ENCODE peak calls at places on chromosomes 4 and X, in five cellular contexts. One of them, this sample, is unnamed.

GRCh38 chr4:93960450-93960849 is 131.9 kb downstream of the ATOH1 start:
- DNase-seq in stimulated activated CD8-positive, alpha-beta memory T cell treated with anti-CD3 and anti-CD28 coated beads, Interleukin-4, amount 100 ng/mL, for 24 hours: no peak
- DNase-seq in A172: no peak
- DNase-seq in NCI-H1105: no peak
- DNase-seq in pons: no peak
- DNase-seq in this sample: no peak

GRCh38 chr4:69831646-69832325 is 28.2 kb downstream of the SULT1E1 start:
- DNase-seq in A172: no peak
- DNase-seq in stimulated activated CD8-positive, alpha-beta memory T cell treated with anti-CD3 and anti-CD28 coated beads, Interleukin-4, amount 100 ng/mL, for 24 hours: no peak
- DNase-seq in NCI-H1105: no peak
- DNase-seq in pons: peak
- DNase-seq in this sample: no peak

GRCh38 chr4:105088110-105088879 is 58.4 kb upstream of the TET2 start:
- DNase-seq in stimulated activated CD8-positive, alpha-beta memory T cell treated with anti-CD3 and anti-CD28 coated beads, Interleukin-4, amount 100 ng/mL, for 24 hours: no peak
- DNase-seq in pons: peak
- DNase-seq in A172: peak
- DNase-seq in NCI-H1105: no peak
- DNase-seq in this sample: no peak

GRCh38 chrX:7330971-7331746 is 183.2 kb upstream of the PUDP start:
- DNase-seq in NCI-H1105: no peak
- DNase-seq in pons: no peak
- DNase-seq in A172: peak
- DNase-seq in stimulated activated CD8-positive, alpha-beta memory T cell treated with anti-CD3 and anti-CD28 coated beads, Interleukin-4, amount 100 ng/mL, for 24 hours: no peak
- DNase-seq in this sample: no peak

GRCh38 chr4:15931451-15932210 is 6.9 kb downstream of the FGFBP1 start:
- DNase-seq in NCI-H1105: no peak
- DNase-seq in pons: no peak
- DNase-seq in A172: no peak
- DNase-seq in stimulated activated CD8-positive, alpha-beta memory T cell treated with anti-CD3 and anti-CD28 coated beads, Interleukin-4, amount 100 ng/mL, for 24 hours: no peak
- DNase-seq in this sample: no peak

GRCh38 chr4:73631565-73632226 is 11.5 kb upstream of the RASSF6 start:
- DNase-seq in A172: no peak
- DNase-seq in stimulated activated CD8-positive, alpha-beta memory T cell treated with anti-CD3 and anti-CD28 coated beads, Interleukin-4, amount 100 ng/mL, for 24 hours: no peak
- DNase-seq in NCI-H1105: peak
- DNase-seq in pons: no peak
- DNase-seq in this sample: no peak

GRCh38 chrX:12370444-12371089 is 232.3 kb downstream of the FRMPD4 start:
- DNase-seq in A172: no peak
- DNase-seq in pons: no peak
- DNase-seq in stimulated activated CD8-positive, alpha-beta memory T cell treated with anti-CD3 and anti-CD28 coated beads, Interleukin-4, amount 100 ng/mL, for 24 hours: no peak
- DNase-seq in NCI-H1105: no peak
- DNase-seq in this sample: no peak

GRCh38 chr4:29002151-29002550 is 1718.0 kb upstream of the PCDH7 start:
- DNase-seq in NCI-H1105: no peak
- DNase-seq in stimulated activated CD8-positive, alpha-beta memory T cell treated with anti-CD3 and anti-CD28 coated beads, Interleukin-4, amount 100 ng/mL, for 24 hours: no peak
- DNase-seq in A172: no peak
- DNase-seq in pons: no peak
- DNase-seq in this sample: no peak

GRCh38 chr4:126479709-126480108 is 1153.0 kb upstream of the INTU start:
- DNase-seq in pons: no peak
- DNase-seq in stimulated activated CD8-positive, alpha-beta memory T cell treated with anti-CD3 and anti-CD28 coated beads, Interleukin-4, amount 100 ng/mL, for 24 hours: no peak
- DNase-seq in NCI-H1105: no peak
- DNase-seq in A172: no peak
- DNase-seq in this sample: no peak

GRCh38 chr4:86054676-86055075 is 305.2 kb downstream of the MAPK10 start:
- DNase-seq in pons: no peak
- DNase-seq in stimulated activated CD8-positive, alpha-beta memory T cell treated with anti-CD3 and anti-CD28 coated beads, Interleukin-4, amount 100 ng/mL, for 24 hours: no peak
- DNase-seq in A172: no peak
- DNase-seq in NCI-H1105: no peak
- DNase-seq in this sample: no peak

GRCh38 chr4:149409186-149410056 is 406.2 kb downstream of the IQCM start:
- DNase-seq in A172: peak
- DNase-seq in pons: peak
- DNase-seq in NCI-H1105: no peak
- DNase-seq in stimulated activated CD8-positive, alpha-beta memory T cell treated with anti-CD3 and anti-CD28 coated beads, Interleukin-4, amount 100 ng/mL, for 24 hours: no peak
- DNase-seq in this sample: no peak

GRCh38 chr4:48877827-48878535 is 28.6 kb downstream of the OCIAD2 start:
- DNase-seq in A172: no peak
- DNase-seq in stimulated activated CD8-positive, alpha-beta memory T cell treated with anti-CD3 and anti-CD28 coated beads, Interleukin-4, amount 100 ng/mL, for 24 hours: no peak
- DNase-seq in NCI-H1105: no peak
- DNase-seq in pons: peak
- DNase-seq in this sample: no peak

GRCh38 chr4:119300072-119300387 is 21.9 kb downstream of the FABP2 start:
- DNase-seq in pons: peak
- DNase-seq in NCI-H1105: no peak
- DNase-seq in A172: peak
- DNase-seq in stimulated activated CD8-positive, alpha-beta memory T cell treated with anti-CD3 and anti-CD28 coated beads, Interleukin-4, amount 100 ng/mL, for 24 hours: no peak
- DNase-seq in this sample: no peak

GRCh38 chrX:74550295-74550802 is 64.1 kb downstream of the RLIM start:
- DNase-seq in stimulated activated CD8-positive, alpha-beta memory T cell treated with anti-CD3 and anti-CD28 coated beads, Interleukin-4, amount 100 ng/mL, for 24 hours: peak
- DNase-seq in A172: peak
- DNase-seq in pons: peak
- DNase-seq in NCI-H1105: peak
- DNase-seq in this sample: peak

GRCh38 chr4:125198916-125199315 is 115.8 kb upstream of the FAT4 start:
- DNase-seq in stimulated activated CD8-positive, alpha-beta memory T cell treated with anti-CD3 and anti-CD28 coated beads, Interleukin-4, amount 100 ng/mL, for 24 hours: no peak
- DNase-seq in pons: no peak
- DNase-seq in NCI-H1105: no peak
- DNase-seq in A172: peak
- DNase-seq in this sample: no peak

GRCh38 chr4:128782875-128783614 is 26.5 kb upstream of the JADE1 start:
- DNase-seq in pons: no peak
- DNase-seq in NCI-H1105: no peak
- DNase-seq in stimulated activated CD8-positive, alpha-beta memory T cell treated with anti-CD3 and anti-CD28 coated beads, Interleukin-4, amount 100 ng/mL, for 24 hours: no peak
- DNase-seq in A172: peak
- DNase-seq in this sample: no peak

GRCh38 chr4:107978716-107979451 is 10.8 kb upstream of the HADH start:
- DNase-seq in pons: peak
- DNase-seq in A172: no peak
- DNase-seq in NCI-H1105: no peak
- DNase-seq in stimulated activated CD8-positive, alpha-beta memory T cell treated with anti-CD3 and anti-CD28 coated beads, Interleukin-4, amount 100 ng/mL, for 24 hours: no peak
- DNase-seq in this sample: no peak

GRCh38 chrX:151151668-151152267 is 24.6 kb upstream of the GPR50 start:
- DNase-seq in A172: peak
- DNase-seq in NCI-H1105: peak
- DNase-seq in pons: peak
- DNase-seq in stimulated activated CD8-positive, alpha-beta memory T cell treated with anti-CD3 and anti-CD28 coated beads, Interleukin-4, amount 100 ng/mL, for 24 hours: no peak
- DNase-seq in this sample: peak

GRCh38 chr4:24876431-24876830 is 36.4 kb downstream of the CCDC149 start:
- DNase-seq in pons: no peak
- DNase-seq in A172: no peak
- DNase-seq in NCI-H1105: no peak
- DNase-seq in stimulated activated CD8-positive, alpha-beta memory T cell treated with anti-CD3 and anti-CD28 coated beads, Interleukin-4, amount 100 ng/mL, for 24 hours: no peak
- DNase-seq in this sample: no peak

GRCh38 chr4:107216379-107216778 is 180.3 kb upstream of the DKK2 start:
- DNase-seq in A172: no peak
- DNase-seq in stimulated activated CD8-positive, alpha-beta memory T cell treated with anti-CD3 and anti-CD28 coated beads, Interleukin-4, amount 100 ng/mL, for 24 hours: no peak
- DNase-seq in NCI-H1105: no peak
- DNase-seq in pons: no peak
- DNase-seq in this sample: no peak

GRCh38 chr4:125268065-125268755 is 46.5 kb upstream of the FAT4 start:
- DNase-seq in pons: no peak
- DNase-seq in A172: no peak
- DNase-seq in NCI-H1105: no peak
- DNase-seq in stimulated activated CD8-positive, alpha-beta memory T cell treated with anti-CD3 and anti-CD28 coated beads, Interleukin-4, amount 100 ng/mL, for 24 hours: no peak
- DNase-seq in this sample: no peak

GRCh38 chr4:176780995-176781738 is 11.6 kb downstream of the VEGFC start:
- DNase-seq in A172: no peak
- DNase-seq in stimulated activated CD8-positive, alpha-beta memory T cell treated with anti-CD3 and anti-CD28 coated beads, Interleukin-4, amount 100 ng/mL, for 24 hours: no peak
- DNase-seq in pons: no peak
- DNase-seq in NCI-H1105: no peak
- DNase-seq in this sample: peak

GRCh38 chr4:157220026-157220881 is at the start of gene GRIA2:
- DNase-seq in stimulated activated CD8-positive, alpha-beta memory T cell treated with anti-CD3 and anti-CD28 coated beads, Interleukin-4, amount 100 ng/mL, for 24 hours: peak
- DNase-seq in pons: peak
- DNase-seq in A172: peak
- DNase-seq in NCI-H1105: peak
- DNase-seq in this sample: peak

GRCh38 chr4:65917486-65917885 is 247.2 kb upstream of the EPHA5 start:
- DNase-seq in NCI-H1105: no peak
- DNase-seq in pons: no peak
- DNase-seq in stimulated activated CD8-positive, alpha-beta memory T cell treated with anti-CD3 and anti-CD28 coated beads, Interleukin-4, amount 100 ng/mL, for 24 hours: no peak
- DNase-seq in A172: peak
- DNase-seq in this sample: no peak

GRCh38 chr4:1333256-1333655 is 13.8 kb upstream of the UVSSA start:
- DNase-seq in stimulated activated CD8-positive, alpha-beta memory T cell treated with anti-CD3 and anti-CD28 coated beads, Interleukin-4, amount 100 ng/mL, for 24 hours: no peak
- DNase-seq in A172: no peak
- DNase-seq in NCI-H1105: no peak
- DNase-seq in pons: no peak
- DNase-seq in this sample: no peak

GRCh38 chr4:111362891-111363290 is 740.0 kb upstream of the PITX2 start:
- DNase-seq in pons: no peak
- DNase-seq in stimulated activated CD8-positive, alpha-beta memory T cell treated with anti-CD3 and anti-CD28 coated beads, Interleukin-4, amount 100 ng/mL, for 24 hours: no peak
- DNase-seq in NCI-H1105: no peak
- DNase-seq in A172: no peak
- DNase-seq in this sample: no peak

GRCh38 chr4:56465599-56466295 is 1.7 kb upstream of the SRP72 start:
- DNase-seq in stimulated activated CD8-positive, alpha-beta memory T cell treated with anti-CD3 and anti-CD28 coated beads, Interleukin-4, amount 100 ng/mL, for 24 hours: no peak
- DNase-seq in NCI-H1105: no peak
- DNase-seq in A172: peak
- DNase-seq in pons: no peak
- DNase-seq in this sample: no peak

GRCh38 chr4:73895201-73896177 is 26.3 kb downstream of the CXCL1 start:
- DNase-seq in A172: no peak
- DNase-seq in pons: no peak
- DNase-seq in stimulated activated CD8-positive, alpha-beta memory T cell treated with anti-CD3 and anti-CD28 coated beads, Interleukin-4, amount 100 ng/mL, for 24 hours: no peak
- DNase-seq in NCI-H1105: no peak
- DNase-seq in this sample: no peak

GRCh38 chr4:64272432-64272831 is 136.8 kb downstream of the TECRL start:
- DNase-seq in A172: no peak
- DNase-seq in NCI-H1105: no peak
- DNase-seq in stimulated activated CD8-positive, alpha-beta memory T cell treated with anti-CD3 and anti-CD28 coated beads, Interleukin-4, amount 100 ng/mL, for 24 hours: no peak
- DNase-seq in pons: no peak
- DNase-seq in this sample: no peak

GRCh38 chr4:52173470-52174055 is 122.5 kb downstream of the SPATA18 start:
- DNase-seq in NCI-H1105: no peak
- DNase-seq in pons: no peak
- DNase-seq in A172: no peak
- DNase-seq in stimulated activated CD8-positive, alpha-beta memory T cell treated with anti-CD3 and anti-CD28 coated beads, Interleukin-4, amount 100 ng/mL, for 24 hours: no peak
- DNase-seq in this sample: no peak